ENCODE peak calls at places on chromosomes 16 and 17, in six cellular contexts. Y, R, V, J, G and W are unnamed samples.

GRCh38 chr16:86026136-86026905 is 127.4 kb downstream of the IRF8 start:
- DNase-seq in Y (no peak), R (no peak), V (no peak), J (no peak), G (no peak), W (no peak)

GRCh38 chr16:27642753-27643152 is 92.8 kb downstream of the KATNIP start:
- DNase-seq in Y (peak), R (no peak), V (peak), J (no peak), G (peak), W (no peak)

GRCh38 chr17:12620200-12620720 is 45.4 kb upstream of the MYOCD start:
- DNase-seq in Y (no peak), R (no peak), V (no peak), J (no peak), G (peak), W (no peak)

GRCh38 chr17:72378414-72379395 is 257.9 kb downstream of the SOX9 start:
- DNase-seq in Y (no peak), R (no peak), V (no peak), J (peak), G (no peak), W (no peak)

GRCh38 chr17:47720754-47721533 is 12.1 kb upstream of the TBX21 start:
- DNase-seq in Y (peak), R (no peak), V (peak), J (no peak), G (no peak), W (no peak)

GRCh38 chr16:3904875-3905274 is 24.4 kb upstream of the CREBBP start:
- DNase-seq in Y (no peak), R (no peak), V (no peak), J (no peak), G (no peak), W (no peak)

GRCh38 chr16:28218109-28218508 is 6.3 kb upstream of the XPO6 start:
- DNase-seq in Y (peak), R (no peak), V (peak), J (no peak), G (peak), W (no peak)

GRCh38 chr16:27951752-27952151 is 111.8 kb downstream of the GSG1L start:
- DNase-seq in Y (no peak), R (no peak), V (no peak), J (no peak), G (peak), W (no peak)

GRCh38 chr17:2989855-2990254 is 73.6 kb downstream of the OR1D5 start:
- DNase-seq in Y (no peak), R (no peak), V (no peak), J (no peak), G (no peak), W (no peak)

GRCh38 chr17:74051348-74051747 is 152.1 kb upstream of the RPL38 start:
- DNase-seq in Y (no peak), R (no peak), V (no peak), J (no peak), G (no peak), W (no peak)

GRCh38 chr17:74049167-74049797 is 154.2 kb upstream of the RPL38 start:
- DNase-seq in Y (no peak), R (no peak), V (no peak), J (no peak), G (no peak), W (no peak)

GRCh38 chr17:74054249-74054648 is 149.2 kb upstream of the RPL38 start:
- DNase-seq in Y (no peak), R (no peak), V (no peak), J (no peak), G (no peak), W (no peak)

GRCh38 chr17:74055508-74056160 is 147.8 kb upstream of the RPL38 start:
- DNase-seq in Y (no peak), R (no peak), V (no peak), J (no peak), G (no peak), W (no peak)

DNA sequence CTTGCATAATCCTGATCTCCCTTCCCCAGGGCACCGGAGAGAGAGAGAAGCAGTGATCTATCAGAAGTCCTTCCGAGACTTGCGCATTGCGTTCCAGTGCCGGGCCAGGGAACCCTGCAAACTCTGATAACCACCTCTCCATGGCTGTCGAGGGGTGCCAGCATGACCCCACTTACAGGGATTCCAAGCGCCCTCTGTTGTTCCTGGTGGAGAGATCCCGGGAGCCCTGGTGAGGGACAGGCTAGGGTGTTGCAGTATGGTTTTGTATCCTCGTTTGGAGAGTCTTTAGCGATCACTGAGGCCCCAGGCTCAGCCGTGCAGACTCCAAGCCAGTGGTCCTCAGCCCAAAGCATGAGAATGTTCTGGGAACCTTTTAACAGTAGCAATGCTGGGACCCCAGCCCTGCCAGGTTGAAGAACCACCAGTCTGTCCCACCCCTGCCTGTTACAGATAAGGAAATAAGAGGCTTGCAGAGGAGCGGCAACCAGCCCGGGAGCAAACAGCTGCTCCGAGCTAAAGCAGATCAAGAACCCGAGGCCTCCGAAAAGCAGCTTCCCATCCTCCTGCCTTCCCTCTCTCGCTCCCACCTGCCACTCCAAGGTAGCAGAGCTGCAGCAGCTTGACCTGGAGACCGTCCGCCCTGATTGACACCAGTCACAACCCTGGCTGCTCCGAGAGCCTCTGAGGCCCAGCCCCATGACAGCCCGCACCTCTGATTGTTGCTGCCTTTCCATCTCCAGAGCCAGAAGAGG is 150.3 kb upstream of the RPL38 start:
- DNase-seq in Y (no peak), R (no peak), V (no peak), J (no peak), G (no peak), W (no peak)
- TF ChIP-seq CTCF in Y (no peak), R (no peak), V (no peak), J (no peak), G (no peak), W (no peak)

DNA sequence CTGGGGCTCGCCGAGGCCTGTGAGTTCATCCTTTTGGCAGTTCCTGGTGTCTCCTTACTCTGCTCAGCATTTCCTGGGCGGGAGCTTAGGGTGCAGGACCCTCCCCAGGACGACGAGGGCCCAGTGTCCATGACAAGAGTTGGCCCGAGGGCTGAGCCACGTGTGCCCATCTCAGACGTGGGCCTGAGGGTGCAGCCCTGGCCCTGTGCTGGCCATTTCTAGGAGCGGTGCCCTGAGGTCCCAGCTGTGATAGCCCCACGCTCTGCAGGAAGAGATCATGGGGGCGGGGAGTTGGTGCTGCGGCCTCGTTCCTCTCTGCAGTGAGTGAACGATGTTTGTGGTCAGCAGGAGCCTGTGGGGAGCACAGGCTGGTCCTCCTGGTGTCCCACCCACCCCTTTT is 6.0 kb upstream of the MC1R start:
- DNase-seq in Y (no peak), R (no peak), V (no peak), J (no peak), G (no peak), W (peak)
- TF ChIP-seq CTCF in Y (no peak), R (no peak), V (no peak), J (no peak), G (no peak), W (no peak)

DNA sequence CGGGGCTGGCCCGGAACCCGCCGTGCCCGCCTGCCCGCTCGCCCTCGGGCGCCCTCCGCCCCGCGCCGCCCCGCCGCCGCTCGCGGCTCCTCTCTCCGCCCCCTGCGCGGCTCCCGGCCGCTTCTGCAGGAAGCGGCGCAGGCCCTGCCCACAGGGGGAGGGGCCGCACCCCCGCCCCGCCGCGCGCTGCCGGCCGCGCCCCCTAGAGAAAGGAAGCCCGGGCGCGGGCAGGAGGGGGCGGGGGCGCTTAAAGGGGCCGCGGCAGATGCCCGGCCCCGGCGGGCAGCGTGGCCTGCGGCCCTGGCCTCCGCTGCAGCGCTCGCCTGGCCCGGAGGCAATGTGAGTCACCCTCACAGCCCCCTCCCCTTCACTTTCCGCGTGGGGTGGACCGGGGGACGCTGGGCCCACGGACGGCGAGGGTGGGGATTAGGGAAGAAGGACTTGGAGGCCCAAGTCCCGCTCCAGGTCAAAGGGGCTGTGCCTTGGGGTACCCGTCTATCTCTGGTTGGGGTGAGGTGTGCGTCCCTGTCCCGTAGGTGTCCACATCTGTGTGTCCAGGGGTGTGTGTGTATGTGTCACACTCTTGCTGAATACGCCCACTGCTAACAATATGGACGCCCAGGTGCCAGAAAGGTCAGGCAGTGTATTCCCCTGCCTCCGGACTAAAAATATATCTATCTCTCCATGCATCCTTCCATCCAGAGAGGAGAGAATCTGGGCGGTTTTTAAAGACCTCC is at the start of gene GIT1:
- DNase-seq in Y (peak), R (peak), V (peak), J (peak), G (peak), W (peak)
- TF ChIP-seq CTCF in Y (no peak), R (peak), V (no peak), J (no peak), G (peak), W (no peak)

GRCh38 chr16:77437859-77438258 is 3.0 kb upstream of the ADAMTS18 start:
- DNase-seq in Y (no peak), R (no peak), V (no peak), J (no peak), G (no peak), W (no peak)
- TF ChIP-seq CTCF in Y (peak), R (no peak), V (no peak), J (peak), G (no peak), W (peak)

GRCh38 chr17:16961792-16962191 is 10.1 kb downstream of the TNFRSF13B start:
- DNase-seq in Y (no peak), R (no peak), V (no peak), J (no peak), G (no peak), W (no peak)

GRCh38 chr17:16968786-16969185 is 3.1 kb downstream of the TNFRSF13B start:
- DNase-seq in Y (no peak), R (no peak), V (no peak), J (no peak), G (no peak), W (no peak)

DNA sequence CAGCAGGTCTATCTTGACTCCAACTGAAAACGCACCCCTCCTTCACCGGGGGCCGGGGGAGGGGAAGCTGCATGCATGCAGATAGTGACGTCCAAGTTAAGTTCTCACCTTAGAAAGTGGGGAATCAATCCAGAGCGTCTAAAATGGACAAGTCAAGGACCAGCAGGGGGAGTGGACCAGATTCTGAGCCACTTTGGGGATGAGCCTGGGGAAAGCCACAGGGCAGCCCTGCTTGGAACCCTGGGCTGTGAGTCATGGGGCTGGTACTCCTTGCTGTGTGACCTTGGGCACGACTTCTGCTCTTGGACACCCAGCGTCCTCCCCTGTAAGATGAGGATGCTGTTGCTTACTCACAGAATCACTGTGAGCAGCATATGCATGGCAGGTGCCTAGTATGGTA is 9.1 kb downstream of the TNFRSF13B start:
- DNase-seq in Y (peak), R (no peak), V (no peak), J (no peak), G (no peak), W (no peak)
- TF ChIP-seq CTCF in Y (peak), R (no peak), V (no peak), J (no peak), G (no peak), W (no peak)

DNA sequence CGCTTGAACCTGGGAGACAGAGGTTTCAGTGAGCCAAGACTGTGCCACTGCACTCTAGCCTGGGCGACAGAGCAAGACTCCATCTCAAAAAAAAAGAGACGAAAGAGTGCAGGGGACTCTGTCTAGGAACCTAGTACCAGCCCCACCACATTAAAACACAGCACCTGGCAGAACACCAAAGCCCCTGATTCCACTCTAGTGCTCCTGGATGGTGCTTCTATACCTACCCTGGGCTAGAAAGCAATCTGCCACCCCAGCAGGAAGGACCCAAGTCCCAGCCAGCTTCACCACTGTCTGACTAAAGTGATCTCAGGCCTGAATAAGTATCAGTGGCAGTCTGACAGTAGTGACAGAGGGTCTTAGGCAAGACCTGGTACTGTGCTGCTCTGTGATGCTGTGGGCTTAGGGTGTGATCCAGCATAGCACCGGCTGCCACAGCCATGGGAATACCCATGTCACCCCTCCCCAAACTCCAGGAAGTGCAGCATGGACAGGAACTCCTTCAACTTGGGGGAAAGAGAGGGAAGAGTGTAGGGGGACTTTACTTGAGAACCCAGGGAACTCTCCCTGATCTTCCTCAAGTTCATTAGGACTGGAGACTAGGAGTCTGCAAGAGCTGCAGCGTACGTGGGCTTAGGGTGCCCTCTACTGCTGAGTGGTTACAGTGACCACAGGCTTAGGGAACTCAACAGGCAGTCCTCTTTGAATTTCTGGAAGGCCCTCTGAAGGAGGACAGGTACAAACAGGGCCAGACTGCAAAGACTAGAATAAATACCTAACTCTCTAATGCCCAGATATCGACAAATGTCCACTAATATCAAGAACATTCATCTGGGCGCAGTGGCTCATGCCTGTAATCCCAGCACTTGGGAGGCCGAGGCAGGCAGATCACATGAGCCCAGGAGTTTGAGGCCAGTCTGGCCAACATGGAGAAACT is 30.0 kb upstream of the RNF43 start:
- DNase-seq in Y (peak), R (no peak), V (peak), J (peak), G (peak), W (peak)
- TF ChIP-seq CTCF in Y (peak), R (peak), V (peak), J (peak), G (peak), W (peak)

GRCh38 chr16:57727610-57728009 is 8.0 kb upstream of the KATNB1 start:
- DNase-seq in Y (no peak), R (no peak), V (no peak), J (no peak), G (no peak), W (no peak)
- TF ChIP-seq CTCF in Y (peak), R (no peak), V (no peak), J (no peak), G (no peak), W (no peak)

DNA sequence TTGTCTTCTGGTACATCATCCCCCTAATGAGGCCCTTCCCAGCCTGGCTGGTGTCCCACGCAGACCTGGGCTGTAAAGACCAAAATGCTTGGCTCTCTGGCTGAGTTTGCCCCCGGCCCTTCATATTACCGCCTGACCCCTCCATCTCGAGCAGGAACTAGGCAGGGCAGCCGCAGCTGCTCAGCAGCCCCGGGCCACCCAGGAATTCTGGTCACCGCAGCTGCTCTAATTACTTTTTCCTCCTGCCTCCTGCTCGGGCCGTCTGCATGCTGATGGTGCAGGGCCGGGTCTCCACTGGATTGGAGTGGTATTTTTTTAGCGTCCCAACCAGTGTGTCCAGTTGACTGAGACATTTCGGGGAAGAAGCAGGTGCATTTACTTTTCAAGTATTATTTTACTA is 176.1 kb downstream of the CYLD start:
- DNase-seq in Y (no peak), R (no peak), V (no peak), J (no peak), G (no peak), W (no peak)
- TF ChIP-seq CTCF in Y (no peak), R (no peak), V (no peak), J (no peak), G (no peak), W (no peak)

GRCh38 chr16:88633684-88634140 is 4.7 kb upstream of the IL17C start:
- DNase-seq in Y (no peak), R (no peak), V (peak), J (peak), G (peak), W (no peak)
- TF ChIP-seq CTCF in Y (peak), R (no peak), V (peak), J (peak), G (peak), W (no peak)

GRCh38 chr17:67376892-67377726 is at the start of gene PITPNC1:
- DNase-seq in Y (peak), R (peak), V (peak), J (peak), G (peak), W (peak)
- TF ChIP-seq CTCF in Y (no peak), R (peak), V (no peak), J (no peak), G (peak), W (no peak)